ENCODE peak calls at places on chromosome 9, in six cellular contexts. P is A673, A is tibial artery, Y is HCT116, R is Peyer's patch, W is foreskin fibroblast. D is an unnamed sample.

GRCh38 chr9:87238545-87238944 is 259.1 kb upstream of the DAPK1 start:
- DNase-seq in P (no peak), A (no peak), Y (no peak), R (no peak), W (no peak), D (no peak)

GRCh38 chr9:122348288-122348777 is 22.5 kb upstream of the PTGS1 start:
- DNase-seq in P (no peak), A (peak), Y (no peak), R (no peak), W (no peak), D (no peak)

GRCh38 chr9:89790542-89791109 is 185.8 kb downstream of the GADD45G start:
- DNase-seq in P (no peak), A (no peak), Y (no peak), R (no peak), W (no peak), D (no peak)

GRCh38 chr9:129623331-129623730 is 2.4 kb upstream of the C9orf50 start:
- DNase-seq in P (no peak), A (no peak), Y (no peak), R (no peak), W (no peak), D (no peak)

GRCh38 chr9:134328841-134329575 is 2.8 kb downstream of the RXRA start:
- DNase-seq in P (no peak), A (peak), Y (no peak), R (peak), W (no peak), D (no peak)

GRCh38 chr9:76912631-76913275 is 6.8 kb upstream of the PRUNE2 start:
- DNase-seq in P (peak), A (no peak), Y (peak), R (no peak), W (peak), D (no peak)

GRCh38 chr9:81028504-81028903 is 660.8 kb downstream of the TLE1 start:
- DNase-seq in P (no peak), A (no peak), Y (peak), R (no peak), W (peak), D (peak)

GRCh38 chr9:123399803-123400378 is 43.9 kb downstream of the CRB2 start:
- DNase-seq in P (peak), A (no peak), Y (no peak), R (no peak), W (no peak), D (no peak)

DNA sequence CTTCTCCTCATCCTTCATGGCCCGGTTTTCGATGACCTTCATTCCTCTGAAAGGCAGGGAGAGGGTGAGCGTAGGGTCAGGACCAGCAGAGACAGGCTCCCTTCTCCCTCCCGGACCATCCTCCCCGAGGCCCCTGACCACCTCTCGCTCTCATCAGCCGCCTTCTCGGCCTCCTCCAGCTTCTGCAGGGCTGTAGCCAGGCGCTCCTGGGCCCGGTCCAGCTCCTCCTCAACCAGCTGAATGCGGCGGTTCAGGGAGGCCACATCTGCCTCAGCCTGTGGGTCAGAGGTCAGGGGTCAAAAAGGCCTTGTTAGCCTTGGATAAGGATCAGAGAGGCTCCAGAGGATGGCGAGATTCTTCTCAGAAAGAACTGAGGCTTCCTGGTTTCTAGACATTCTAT is 4.2 kb downstream of the TPM2 start:
- DNase-seq in P (no peak), A (no peak), Y (no peak), R (no peak), W (no peak), D (no peak)
- H3K4me3 ChIP-seq in P (no peak), A (peak), Y (no peak), R (no peak), W (no peak), D (no peak)

GRCh38 chr9:8473226-8473625 is 673.6 kb upstream of the DMAC1 start:
- DNase-seq in P (no peak), A (no peak), Y (no peak), R (no peak), W (no peak), D (no peak)
- TF ChIP-seq CTCF in P (no peak), A (no peak), Y (no peak), R (no peak), W (no peak), D (no peak)

GRCh38 chr9:136196465-136197371 is 8.2 kb downstream of the LHX3 start:
- DNase-seq in P (no peak), A (no peak), Y (no peak), R (no peak), W (no peak), D (no peak)

GRCh38 chr9:136197372-136197875 is 7.5 kb downstream of the LHX3 start:
- DNase-seq in P (no peak), A (no peak), Y (no peak), R (no peak), W (no peak), D (no peak)

GRCh38 chr9:136199391-136200288 is 5.3 kb downstream of the LHX3 start:
- DNase-seq in P (no peak), A (no peak), Y (no peak), R (no peak), W (no peak), D (no peak)

GRCh38 chr9:136198605-136199083 is 6.3 kb downstream of the LHX3 start:
- DNase-seq in P (no peak), A (no peak), Y (no peak), R (no peak), W (no peak), D (no peak)

GRCh38 chr9:136197930-136198604 is 6.9 kb downstream of the LHX3 start:
- DNase-seq in P (no peak), A (no peak), Y (no peak), R (no peak), W (no peak), D (no peak)
- H3K4me3 ChIP-seq in P (no peak), A (no peak), Y (no peak), R (no peak), W (no peak), D (no peak)

GRCh38 chr9:21075484-21075883 is 2.3 kb downstream of the IFNB1 start:
- DNase-seq in P (no peak), A (no peak), Y (no peak), R (no peak), W (no peak), D (no peak)

GRCh38 chr9:21070887-21071286 is 6.9 kb downstream of the IFNB1 start:
- DNase-seq in P (no peak), A (no peak), Y (no peak), R (no peak), W (no peak), D (no peak)

DNA sequence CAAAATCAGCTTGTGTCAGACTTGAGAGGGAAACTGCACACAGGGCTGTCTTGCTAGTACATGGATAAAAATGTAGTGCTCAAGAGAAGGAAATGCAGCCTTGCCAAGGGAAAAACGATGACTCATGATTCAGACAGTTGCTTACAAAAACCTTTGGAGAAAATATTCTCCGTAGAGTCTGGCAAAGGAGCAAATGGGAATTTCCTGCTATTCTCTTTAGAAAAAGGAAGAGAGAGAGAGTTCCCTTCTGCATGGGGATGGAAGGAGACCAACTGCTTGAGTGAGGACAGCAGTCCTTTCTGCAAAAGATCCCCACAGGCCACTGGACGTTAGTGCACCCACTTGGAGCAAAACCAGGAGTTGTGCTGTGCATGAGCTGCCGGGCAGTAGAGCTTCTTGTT is 7.6 kb downstream of the IFNB1 start:
- DNase-seq in P (peak), A (peak), Y (peak), R (no peak), W (peak), D (peak)
- TF ChIP-seq CTCF in P (no peak), A (peak), Y (no peak), R (no peak), W (peak), D (peak)

D was measured in HFF-Myc.